ENCODE peak calls at places on chromosome 19, in eight cellular contexts. One of them, this sample, is unnamed.

GRCh38 chr19:1446713-1447564 is 3.0 kb upstream of the APC2 start:
- DNase-seq in body of pancreas: no peak
- DNase-seq in suprapubic skin: no peak
- DNase-seq in CD4-positive, CD25-positive, alpha-beta regulatory T cell: no peak
- DNase-seq in cardiac muscle cell: no peak
- DNase-seq in psoas muscle: no peak
- DNase-seq in naive thymus-derived CD4-positive, alpha-beta T cell: no peak
- DNase-seq in mucosa of descending colon: no peak
- DNase-seq in this sample: no peak

GRCh38 chr19:10701955-10702307 is 692 bp downstream of the QTRT1 start:
- DNase-seq in body of pancreas: no peak
- DNase-seq in suprapubic skin: no peak
- DNase-seq in CD4-positive, CD25-positive, alpha-beta regulatory T cell: peak; percentile 31
- DNase-seq in cardiac muscle cell: no peak
- DNase-seq in psoas muscle: no peak
- DNase-seq in naive thymus-derived CD4-positive, alpha-beta T cell: no peak
- DNase-seq in mucosa of descending colon: peak; percentile 40
- DNase-seq in this sample: no peak

GRCh38 chr19:29084266-29084665 is 128.7 kb downstream of the UQCRFS1 start:
- DNase-seq in body of pancreas: no peak
- DNase-seq in suprapubic skin: no peak
- DNase-seq in CD4-positive, CD25-positive, alpha-beta regulatory T cell: no peak
- DNase-seq in cardiac muscle cell: peak; percentile 7
- DNase-seq in psoas muscle: no peak
- DNase-seq in naive thymus-derived CD4-positive, alpha-beta T cell: no peak
- DNase-seq in mucosa of descending colon: no peak
- DNase-seq in this sample: no peak

GRCh38 chr19:6577410-6578125 is 13.4 kb downstream of the CD70 start:
- DNase-seq in body of pancreas: peak; percentile 33
- DNase-seq in suprapubic skin: no peak
- DNase-seq in CD4-positive, CD25-positive, alpha-beta regulatory T cell: peak; percentile 87
- DNase-seq in cardiac muscle cell: no peak
- DNase-seq in psoas muscle: no peak
- DNase-seq in naive thymus-derived CD4-positive, alpha-beta T cell: no peak
- DNase-seq in mucosa of descending colon: peak; percentile 51
- DNase-seq in this sample: no peak

GRCh38 chr19:35216833-35217707 is 11.5 kb downstream of the FAM187B start:
- DNase-seq in body of pancreas: peak; percentile 73
- DNase-seq in suprapubic skin: peak; percentile 44
- DNase-seq in CD4-positive, CD25-positive, alpha-beta regulatory T cell: peak; percentile 75
- DNase-seq in cardiac muscle cell: no peak
- DNase-seq in psoas muscle: no peak
- DNase-seq in naive thymus-derived CD4-positive, alpha-beta T cell: no peak
- DNase-seq in mucosa of descending colon: peak; percentile 54
- DNase-seq in this sample: no peak

GRCh38 chr19:10672529-10673150 is 18.5 kb downstream of the ILF3 start:
- DNase-seq in body of pancreas: no peak
- DNase-seq in suprapubic skin: no peak
- DNase-seq in CD4-positive, CD25-positive, alpha-beta regulatory T cell: no peak
- DNase-seq in cardiac muscle cell: peak; percentile 15
- DNase-seq in psoas muscle: no peak
- DNase-seq in naive thymus-derived CD4-positive, alpha-beta T cell: no peak
- DNase-seq in mucosa of descending colon: no peak
- DNase-seq in this sample: no peak

GRCh38 chr19:8089664-8090601 is 37.4 kb downstream of the CCL25 start:
- DNase-seq in body of pancreas: no peak
- DNase-seq in suprapubic skin: no peak
- DNase-seq in CD4-positive, CD25-positive, alpha-beta regulatory T cell: no peak
- DNase-seq in cardiac muscle cell: no peak
- DNase-seq in psoas muscle: no peak
- DNase-seq in naive thymus-derived CD4-positive, alpha-beta T cell: no peak
- DNase-seq in mucosa of descending colon: no peak
- DNase-seq in this sample: no peak

GRCh38 chr19:32392946-32393345 is 12.6 kb upstream of the DPY19L3 start:
- DNase-seq in body of pancreas: no peak
- DNase-seq in suprapubic skin: no peak
- DNase-seq in CD4-positive, CD25-positive, alpha-beta regulatory T cell: no peak
- DNase-seq in cardiac muscle cell: no peak
- DNase-seq in psoas muscle: no peak
- DNase-seq in naive thymus-derived CD4-positive, alpha-beta T cell: no peak
- DNase-seq in mucosa of descending colon: no peak
- DNase-seq in this sample: no peak

GRCh38 chr19:40614595-40615411 is 13.6 kb downstream of the LTBP4 start:
- DNase-seq in body of pancreas: peak; percentile 72
- DNase-seq in suprapubic skin: peak; percentile 93
- DNase-seq in CD4-positive, CD25-positive, alpha-beta regulatory T cell: peak; percentile 82
- DNase-seq in cardiac muscle cell: peak; percentile 96
- DNase-seq in psoas muscle: peak; percentile 84
- DNase-seq in naive thymus-derived CD4-positive, alpha-beta T cell: peak; percentile 80
- DNase-seq in mucosa of descending colon: peak; percentile 95
- DNase-seq in this sample: no peak

GRCh38 chr19:33775731-33776487 is 20.8 kb upstream of the KCTD15 start:
- DNase-seq in body of pancreas: no peak
- DNase-seq in suprapubic skin: no peak
- DNase-seq in CD4-positive, CD25-positive, alpha-beta regulatory T cell: no peak
- DNase-seq in cardiac muscle cell: no peak
- DNase-seq in psoas muscle: no peak
- DNase-seq in naive thymus-derived CD4-positive, alpha-beta T cell: no peak
- DNase-seq in mucosa of descending colon: no peak
- DNase-seq in this sample: no peak

GRCh38 chr19:39303373-39304184 is 7.4 kb downstream of the IFNL1 start:
- DNase-seq in body of pancreas: no peak
- DNase-seq in suprapubic skin: peak; percentile 59
- DNase-seq in CD4-positive, CD25-positive, alpha-beta regulatory T cell: no peak
- DNase-seq in cardiac muscle cell: no peak
- DNase-seq in psoas muscle: no peak
- DNase-seq in naive thymus-derived CD4-positive, alpha-beta T cell: no peak
- DNase-seq in mucosa of descending colon: no peak
- DNase-seq in this sample: no peak

GRCh38 chr19:38869160-38869835 is 8.8 kb downstream of the RINL start:
- DNase-seq in body of pancreas: peak; percentile 49
- DNase-seq in suprapubic skin: no peak
- DNase-seq in CD4-positive, CD25-positive, alpha-beta regulatory T cell: peak; percentile 54
- DNase-seq in cardiac muscle cell: no peak
- DNase-seq in psoas muscle: no peak
- DNase-seq in naive thymus-derived CD4-positive, alpha-beta T cell: no peak
- DNase-seq in mucosa of descending colon: peak; percentile 32
- DNase-seq in this sample: no peak

GRCh38 chr19:9565900-9566705 is 18.2 kb downstream of the ZNF121 start:
- DNase-seq in body of pancreas: no peak
- DNase-seq in suprapubic skin: no peak
- DNase-seq in CD4-positive, CD25-positive, alpha-beta regulatory T cell: no peak
- DNase-seq in cardiac muscle cell: peak; percentile 14
- DNase-seq in psoas muscle: no peak
- DNase-seq in naive thymus-derived CD4-positive, alpha-beta T cell: no peak
- DNase-seq in mucosa of descending colon: no peak
- DNase-seq in this sample: no peak
- H3K9me3 ChIP-seq in body of pancreas: no peaks in the 10 kb centered on the region
- H3K9me3 ChIP-seq in suprapubic skin: peaks cover 81% of the 10 kb centered on the region
- H3K9me3 ChIP-seq in CD4-positive, CD25-positive, alpha-beta regulatory T cell: peaks cover 80% of the 10 kb centered on the region
- H3K9me3 ChIP-seq in cardiac muscle cell: peaks cover 13% of the 10 kb centered on the region
- H3K9me3 ChIP-seq in psoas muscle: peaks cover 98% of the 10 kb centered on the region
- H3K9me3 ChIP-seq in naive thymus-derived CD4-positive, alpha-beta T cell: peaks cover 90% of the 10 kb centered on the region
- H3K9me3 ChIP-seq in mucosa of descending colon: peaks cover 100% of the 10 kb centered on the region
- H3K9me3 ChIP-seq in this sample: peaks cover 99% of the 10 kb centered on the region

GRCh38 chr19:50981587-50982146 is 2.0 kb downstream of the KLK7 start:
- DNase-seq in body of pancreas: no peak
- DNase-seq in suprapubic skin: no peak
- DNase-seq in CD4-positive, CD25-positive, alpha-beta regulatory T cell: no peak
- DNase-seq in cardiac muscle cell: no peak
- DNase-seq in psoas muscle: no peak
- DNase-seq in naive thymus-derived CD4-positive, alpha-beta T cell: no peak
- DNase-seq in mucosa of descending colon: no peak
- DNase-seq in this sample: no peak
- H3K9me3 ChIP-seq in body of pancreas: no peaks in the 10 kb centered on the region
- H3K9me3 ChIP-seq in suprapubic skin: no peaks in the 10 kb centered on the region
- H3K9me3 ChIP-seq in CD4-positive, CD25-positive, alpha-beta regulatory T cell: no peaks in the 10 kb centered on the region
- H3K9me3 ChIP-seq in cardiac muscle cell: no peaks in the 10 kb centered on the region
- H3K9me3 ChIP-seq in psoas muscle: peaks cover 6% of the 10 kb centered on the region
- H3K9me3 ChIP-seq in naive thymus-derived CD4-positive, alpha-beta T cell: no peaks in the 10 kb centered on the region
- H3K9me3 ChIP-seq in mucosa of descending colon: no peaks in the 10 kb centered on the region
- H3K9me3 ChIP-seq in this sample: no peaks in the 10 kb centered on the region

DNA sequence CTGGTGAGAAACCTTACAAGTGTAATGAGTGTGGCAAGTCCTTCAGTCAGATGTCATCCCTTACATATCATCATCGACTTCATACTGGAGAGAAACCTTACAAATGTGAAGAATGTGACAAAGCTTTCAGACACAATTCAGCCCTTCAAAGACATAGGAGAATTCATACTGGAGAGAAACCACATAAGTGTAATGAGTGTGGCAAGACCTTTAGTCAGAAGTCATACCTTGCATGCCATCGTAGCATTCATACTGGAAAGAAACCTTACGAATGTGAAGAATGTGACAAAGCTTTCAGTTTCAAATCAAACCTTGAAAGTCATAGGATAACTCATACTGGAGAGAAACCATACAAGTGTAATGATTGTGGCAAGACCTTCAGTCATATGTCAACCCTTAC is 13.6 kb upstream of the ZNF765 start:
- DNase-seq in body of pancreas: no peak
- DNase-seq in suprapubic skin: no peak
- DNase-seq in CD4-positive, CD25-positive, alpha-beta regulatory T cell: no peak
- DNase-seq in cardiac muscle cell: no peak
- DNase-seq in psoas muscle: no peak
- DNase-seq in naive thymus-derived CD4-positive, alpha-beta T cell: no peak
- DNase-seq in mucosa of descending colon: no peak
- DNase-seq in this sample: no peak
- H3K9me3 ChIP-seq in body of pancreas: no peaks in the 10 kb centered on the region
- H3K9me3 ChIP-seq in suprapubic skin: peaks cover 36% of the 10 kb centered on the region
- H3K9me3 ChIP-seq in CD4-positive, CD25-positive, alpha-beta regulatory T cell: peaks cover 85% of the 10 kb centered on the region
- H3K9me3 ChIP-seq in cardiac muscle cell: no peaks in the 10 kb centered on the region
- H3K9me3 ChIP-seq in psoas muscle: peaks cover 48% of the 10 kb centered on the region
- H3K9me3 ChIP-seq in naive thymus-derived CD4-positive, alpha-beta T cell: peaks cover 80% of the 10 kb centered on the region
- H3K9me3 ChIP-seq in mucosa of descending colon: peaks cover 100% of the 10 kb centered on the region
- H3K9me3 ChIP-seq in this sample: peaks cover 76% of the 10 kb centered on the region

DNA sequence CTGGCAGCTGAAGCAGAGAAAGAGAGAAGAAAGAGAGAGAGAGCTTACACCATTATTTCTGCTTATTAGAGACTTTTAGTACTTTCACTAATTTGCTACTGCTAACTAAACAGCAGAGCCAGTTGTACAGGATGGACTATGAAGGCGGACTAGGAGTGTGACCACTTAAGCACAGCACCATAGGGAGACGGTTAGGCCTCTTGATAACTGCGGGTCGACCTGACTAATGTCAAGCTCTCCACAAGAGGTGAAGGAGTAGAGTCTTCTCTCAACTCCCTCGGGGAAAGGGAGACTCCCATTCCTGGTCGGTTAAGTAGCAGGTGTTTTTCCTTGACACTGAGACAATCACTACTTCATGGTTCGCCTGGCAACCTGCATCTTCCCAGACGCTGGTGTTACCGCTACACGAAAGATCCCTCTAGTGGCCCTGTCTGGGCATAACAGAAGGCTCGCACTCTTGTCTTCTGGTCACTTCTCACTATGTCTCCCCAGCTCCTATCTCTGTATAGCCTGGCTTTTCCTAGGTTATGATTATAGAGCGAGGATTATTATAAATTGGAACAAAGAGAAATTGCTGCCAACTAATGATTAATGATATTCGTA is 5.3 kb upstream of the PSG7 start:
- DNase-seq in body of pancreas: no peak
- DNase-seq in suprapubic skin: no peak
- DNase-seq in CD4-positive, CD25-positive, alpha-beta regulatory T cell: peak; percentile 1
- DNase-seq in cardiac muscle cell: no peak
- DNase-seq in psoas muscle: no peak
- DNase-seq in naive thymus-derived CD4-positive, alpha-beta T cell: no peak
- DNase-seq in mucosa of descending colon: peak; percentile 1
- DNase-seq in this sample: no peak
- H3K9me3 ChIP-seq in body of pancreas: no peaks in the 10 kb centered on the region
- H3K9me3 ChIP-seq in suprapubic skin: no peaks in the 10 kb centered on the region
- H3K9me3 ChIP-seq in CD4-positive, CD25-positive, alpha-beta regulatory T cell: no peaks in the 10 kb centered on the region
- H3K9me3 ChIP-seq in cardiac muscle cell: no peaks in the 10 kb centered on the region
- H3K9me3 ChIP-seq in psoas muscle: no peaks in the 10 kb centered on the region
- H3K9me3 ChIP-seq in naive thymus-derived CD4-positive, alpha-beta T cell: no peaks in the 10 kb centered on the region
- H3K9me3 ChIP-seq in mucosa of descending colon: no peaks in the 10 kb centered on the region
- H3K9me3 ChIP-seq in this sample: no peaks in the 10 kb centered on the region

DNA sequence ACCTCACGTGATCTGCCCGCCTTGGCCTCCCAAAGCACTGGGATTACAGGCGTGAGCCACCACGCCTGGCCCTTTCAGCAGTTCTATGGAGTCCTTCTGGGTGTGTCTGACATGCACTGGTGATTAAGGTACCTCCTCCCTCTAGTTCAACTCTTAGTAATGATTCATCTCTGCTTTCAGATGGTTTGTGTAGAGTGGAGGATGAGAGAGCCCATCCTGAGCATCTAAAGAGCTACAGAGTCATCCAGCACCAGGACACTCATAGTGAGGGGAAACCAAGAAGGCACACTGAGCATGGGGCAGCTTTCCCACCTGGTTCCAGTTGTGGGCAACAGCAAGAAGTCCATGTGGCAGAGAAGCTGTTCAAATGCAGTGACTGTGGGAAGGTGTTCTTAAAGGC is 8.2 kb downstream of the ZNF584 start:
- DNase-seq in body of pancreas: no peak
- DNase-seq in suprapubic skin: no peak
- DNase-seq in CD4-positive, CD25-positive, alpha-beta regulatory T cell: no peak
- DNase-seq in cardiac muscle cell: no peak
- DNase-seq in psoas muscle: no peak
- DNase-seq in naive thymus-derived CD4-positive, alpha-beta T cell: no peak
- DNase-seq in mucosa of descending colon: no peak
- DNase-seq in this sample: no peak
- H3K9me3 ChIP-seq in body of pancreas: no peaks in the 10 kb centered on the region
- H3K9me3 ChIP-seq in suprapubic skin: no peaks in the 10 kb centered on the region
- H3K9me3 ChIP-seq in CD4-positive, CD25-positive, alpha-beta regulatory T cell: no peaks in the 10 kb centered on the region
- H3K9me3 ChIP-seq in cardiac muscle cell: no peaks in the 10 kb centered on the region
- H3K9me3 ChIP-seq in psoas muscle: no peaks in the 10 kb centered on the region
- H3K9me3 ChIP-seq in naive thymus-derived CD4-positive, alpha-beta T cell: no peaks in the 10 kb centered on the region
- H3K9me3 ChIP-seq in mucosa of descending colon: no peaks in the 10 kb centered on the region
- H3K9me3 ChIP-seq in this sample: no peaks in the 10 kb centered on the region

This sample was measured in thoracic aorta.